ENCODE peak calls at places on chromosome X, in eight cellular contexts. One of them, this sample, is unnamed.

GRCh38 chrX:45771114-45771513 is 570.4 kb upstream of the DIPK2B start:
- DNase-seq in activated CD4-positive, alpha-beta T cell treated with anti-CD3 and anti-CD28 coated beads, Interleukin-2, amount 50 U/mL, for 4 hours: no peak
- DNase-seq in GM12864: no peak
- DNase-seq in activated B cell treated with CpG ODN at 0.5 μM for 24 hours: no peak
- DNase-seq in GM04504: peak
- DNase-seq in myocyte: peak
- DNase-seq in central memory CD4-positive, alpha-beta T cell: no peak
- DNase-seq in AG09309: peak
- DNase-seq in this sample: no peak

GRCh38 chrX:132564026-132564425 is 75.2 kb upstream of the MBNL3 start:
- DNase-seq in activated CD4-positive, alpha-beta T cell treated with anti-CD3 and anti-CD28 coated beads, Interleukin-2, amount 50 U/mL, for 4 hours: no peak
- DNase-seq in GM12864: no peak
- DNase-seq in activated B cell treated with CpG ODN at 0.5 μM for 24 hours: no peak
- DNase-seq in GM04504: no peak
- DNase-seq in myocyte: no peak
- DNase-seq in central memory CD4-positive, alpha-beta T cell: no peak
- DNase-seq in AG09309: no peak
- DNase-seq in this sample: no peak

GRCh38 chrX:130108647-130109428 is 1.5 kb downstream of the ELF4 start:
- DNase-seq in activated CD4-positive, alpha-beta T cell treated with anti-CD3 and anti-CD28 coated beads, Interleukin-2, amount 50 U/mL, for 4 hours: no peak
- DNase-seq in GM12864: no peak
- DNase-seq in activated B cell treated with CpG ODN at 0.5 μM for 24 hours: no peak
- DNase-seq in GM04504: no peak
- DNase-seq in myocyte: peak
- DNase-seq in central memory CD4-positive, alpha-beta T cell: peak
- DNase-seq in AG09309: no peak
- DNase-seq in this sample: peak

GRCh38 chrX:9724711-9725110 is 40.9 kb downstream of the GPR143 start:
- DNase-seq in activated CD4-positive, alpha-beta T cell treated with anti-CD3 and anti-CD28 coated beads, Interleukin-2, amount 50 U/mL, for 4 hours: no peak
- DNase-seq in GM12864: no peak
- DNase-seq in activated B cell treated with CpG ODN at 0.5 μM for 24 hours: no peak
- DNase-seq in GM04504: no peak
- DNase-seq in myocyte: no peak
- DNase-seq in central memory CD4-positive, alpha-beta T cell: no peak
- DNase-seq in AG09309: no peak
- DNase-seq in this sample: no peak

GRCh38 chrX:106874075-106874474 is 29.1 kb downstream of the RIPPLY1 start:
- DNase-seq in activated CD4-positive, alpha-beta T cell treated with anti-CD3 and anti-CD28 coated beads, Interleukin-2, amount 50 U/mL, for 4 hours: no peak
- DNase-seq in GM12864: no peak
- DNase-seq in activated B cell treated with CpG ODN at 0.5 μM for 24 hours: no peak
- DNase-seq in GM04504: no peak
- DNase-seq in myocyte: no peak
- DNase-seq in central memory CD4-positive, alpha-beta T cell: peak
- DNase-seq in AG09309: no peak
- DNase-seq in this sample: no peak

GRCh38 chrX:47662144-47662657 is 3.2 kb upstream of the UXT start:
- DNase-seq in activated CD4-positive, alpha-beta T cell treated with anti-CD3 and anti-CD28 coated beads, Interleukin-2, amount 50 U/mL, for 4 hours: peak
- DNase-seq in GM12864: no peak
- DNase-seq in activated B cell treated with CpG ODN at 0.5 μM for 24 hours: no peak
- DNase-seq in GM04504: peak
- DNase-seq in myocyte: peak
- DNase-seq in central memory CD4-positive, alpha-beta T cell: no peak
- DNase-seq in AG09309: peak
- DNase-seq in this sample: no peak

GRCh38 chrX:142938793-142939192 is 86.9 kb upstream of the SPANXN4 start:
- DNase-seq in activated CD4-positive, alpha-beta T cell treated with anti-CD3 and anti-CD28 coated beads, Interleukin-2, amount 50 U/mL, for 4 hours: no peak
- DNase-seq in GM12864: no peak
- DNase-seq in activated B cell treated with CpG ODN at 0.5 μM for 24 hours: no peak
- DNase-seq in GM04504: no peak
- DNase-seq in myocyte: no peak
- DNase-seq in central memory CD4-positive, alpha-beta T cell: no peak
- DNase-seq in AG09309: no peak
- DNase-seq in this sample: no peak

GRCh38 chrX:151754042-151754419 is 19.5 kb downstream of the CNGA2 start:
- DNase-seq in activated CD4-positive, alpha-beta T cell treated with anti-CD3 and anti-CD28 coated beads, Interleukin-2, amount 50 U/mL, for 4 hours: no peak
- DNase-seq in GM12864: no peak
- DNase-seq in activated B cell treated with CpG ODN at 0.5 μM for 24 hours: no peak
- DNase-seq in GM04504: peak
- DNase-seq in myocyte: no peak
- DNase-seq in central memory CD4-positive, alpha-beta T cell: no peak
- DNase-seq in AG09309: peak
- DNase-seq in this sample: no peak

GRCh38 chrX:41518841-41519220 is 71.7 kb downstream of the NYX start:
- DNase-seq in activated CD4-positive, alpha-beta T cell treated with anti-CD3 and anti-CD28 coated beads, Interleukin-2, amount 50 U/mL, for 4 hours: no peak
- DNase-seq in GM12864: no peak
- DNase-seq in activated B cell treated with CpG ODN at 0.5 μM for 24 hours: no peak
- DNase-seq in GM04504: no peak
- DNase-seq in myocyte: peak
- DNase-seq in central memory CD4-positive, alpha-beta T cell: no peak
- DNase-seq in AG09309: no peak
- DNase-seq in this sample: no peak

GRCh38 chrX:74351760-74352159 is 47.8 kb downstream of the ZCCHC13 start:
- DNase-seq in activated CD4-positive, alpha-beta T cell treated with anti-CD3 and anti-CD28 coated beads, Interleukin-2, amount 50 U/mL, for 4 hours: no peak
- DNase-seq in GM12864: no peak
- DNase-seq in activated B cell treated with CpG ODN at 0.5 μM for 24 hours: no peak
- DNase-seq in GM04504: no peak
- DNase-seq in myocyte: no peak
- DNase-seq in central memory CD4-positive, alpha-beta T cell: no peak
- DNase-seq in AG09309: no peak
- DNase-seq in this sample: no peak

GRCh38 chrX:105975382-105975781 is 63.1 kb downstream of the SERPINA7 start:
- DNase-seq in activated CD4-positive, alpha-beta T cell treated with anti-CD3 and anti-CD28 coated beads, Interleukin-2, amount 50 U/mL, for 4 hours: no peak
- DNase-seq in GM12864: no peak
- DNase-seq in activated B cell treated with CpG ODN at 0.5 μM for 24 hours: no peak
- DNase-seq in GM04504: no peak
- DNase-seq in myocyte: peak
- DNase-seq in central memory CD4-positive, alpha-beta T cell: no peak
- DNase-seq in AG09309: no peak
- DNase-seq in this sample: no peak